ENCODE peak calls at places on chromosomes 6 and 20, in nine cellular contexts. G, I, H, F, Z, N, U, M and A are unnamed samples.

GRCh38 chr6:113901482-113901881 is 44.3 kb downstream of the MARCKS start:
- DNase-seq in G (no peak), I (no peak), H (no peak), F (no peak), Z (no peak), N (no peak), U (no peak), M (no peak), A (no peak)

GRCh38 chr6:119077643-119078448 is 618 bp downstream of the FAM184A start:
- DNase-seq in G (peak; percentile 18), I (peak; percentile 55), H (peak; percentile 9), F (no peak), Z (peak; percentile 55), N (peak; percentile 14), U (no peak), M (no peak), A (peak; percentile 21)

GRCh38 chr20:25376886-25377285 is 13.7 kb downstream of the ABHD12 start:
- DNase-seq in G (no peak), I (no peak), H (no peak), F (no peak), Z (no peak), N (no peak), U (no peak), M (no peak), A (no peak)

GRCh38 chr6:111870751-111871064 is 2.5 kb downstream of the FYN start:
- DNase-seq in G (no peak), I (no peak), H (no peak), F (no peak), Z (no peak), N (no peak), U (no peak), M (no peak), A (no peak)

GRCh38 chr20:10521068-10521834 is 86.1 kb downstream of the SLX4IP start:
- DNase-seq in G (no peak), I (no peak), H (peak; percentile 85), F (peak; percentile 88), Z (no peak), N (no peak), U (peak; percentile 62), M (peak; percentile 45), A (peak; percentile 58)

GRCh38 chr6:169424821-169425240 is 171.2 kb upstream of the THBS2 start:
- DNase-seq in G (peak; percentile 5), I (peak; percentile 24), H (peak; percentile 4), F (no peak), Z (no peak), N (no peak), U (no peak), M (no peak), A (no peak)

GRCh38 chr6:28757429-28758045 is 166.2 kb downstream of the TRIM27 start:
- DNase-seq in G (peak; percentile 85), I (no peak), H (no peak), F (no peak), Z (peak; percentile 67), N (no peak), U (peak; percentile 52), M (no peak), A (no peak)

GRCh38 chr6:137917518-137917917 is 50.5 kb downstream of the TNFAIP3 start:
- DNase-seq in G (no peak), I (no peak), H (no peak), F (no peak), Z (no peak), N (no peak), U (no peak), M (no peak), A (no peak)

GRCh38 chr6:52059821-52060220 is 27.6 kb downstream of the PKHD1 start:
- DNase-seq in G (no peak), I (no peak), H (no peak), F (no peak), Z (no peak), N (no peak), U (no peak), M (no peak), A (no peak)

GRCh38 chr6:43924222-43924702 is 154.3 kb downstream of the VEGFA start:
- DNase-seq in G (no peak), I (peak; percentile 53), H (peak; percentile 30), F (no peak), Z (no peak), N (peak; percentile 21), U (no peak), M (no peak), A (no peak)

GRCh38 chr6:112717856-112718255 is 370.7 kb downstream of the RFPL4B start:
- DNase-seq in G (no peak), I (no peak), H (no peak), F (no peak), Z (no peak), N (no peak), U (no peak), M (no peak), A (no peak)

GRCh38 chr20:53488779-53489272 is 104.8 kb downstream of the ZNF217 start:
- DNase-seq in G (no peak), I (no peak), H (no peak), F (no peak), Z (no peak), N (no peak), U (no peak), M (no peak), A (no peak)

GRCh38 chr20:62501801-62502495 is 26.2 kb upstream of the GATA5 start:
- DNase-seq in G (peak; percentile 35), I (no peak), H (peak; percentile 67), F (no peak), Z (no peak), N (no peak), U (peak; percentile 3), M (no peak), A (no peak)

GRCh38 chr6:24283043-24283985 is 74.5 kb downstream of the DCDC2 start:
- DNase-seq in G (peak; percentile 67), I (peak; percentile 88), H (peak; percentile 79), F (peak; percentile 57), Z (peak; percentile 92), N (peak; percentile 13), U (peak; percentile 47), M (peak; percentile 14), A (peak; percentile 87)

GRCh38 chr20:31515775-31516107 is 1.5 kb downstream of the HM13 start:
- DNase-seq in G (no peak), I (peak; percentile 40), H (no peak), F (no peak), Z (no peak), N (no peak), U (no peak), M (no peak), A (no peak)

GRCh38 chr6:27332692-27333641 is 20.9 kb upstream of the POM121L2 start:
- DNase-seq in G (peak; percentile 92), I (peak; percentile 23), H (peak; percentile 78), F (peak; percentile 3), Z (peak; percentile 75), N (no peak), U (peak; percentile 50), M (peak; percentile 36), A (peak; percentile 76)

GRCh38 chr20:1300083-1300840 is 28.7 kb downstream of the SDCBP2 start:
- DNase-seq in G (no peak), I (no peak), H (no peak), F (no peak), Z (no peak), N (no peak), U (no peak), M (no peak), A (no peak)

GRCh38 chr6:112877134-112878100 is 530.3 kb downstream of the RFPL4B start:
- DNase-seq in G (no peak), I (no peak), H (peak; percentile 94), F (peak; percentile 62), Z (no peak), N (no peak), U (peak; percentile 73), M (peak; percentile 59), A (no peak)

GRCh38 chr6:125728739-125729138 is 20.7 kb upstream of the HEY2 start:
- DNase-seq in G (no peak), I (peak; percentile 14), H (no peak), F (no peak), Z (peak; percentile 19), N (no peak), U (no peak), M (no peak), A (no peak)

GRCh38 chr6:51915098-51915497 is 172.3 kb downstream of the PKHD1 start:
- DNase-seq in G (no peak), I (no peak), H (no peak), F (no peak), Z (no peak), N (no peak), U (no peak), M (no peak), A (no peak)

GRCh38 chr6:36608788-36609563 is 14.8 kb downstream of the SRSF3 start:
- DNase-seq in G (no peak), I (no peak), H (peak; percentile 21), F (no peak), Z (no peak), N (no peak), U (no peak), M (no peak), A (no peak)

GRCh38 chr20:10125757-10126156 is 91.0 kb downstream of the ANKEF1 start:
- DNase-seq in G (no peak), I (no peak), H (peak; percentile 51), F (no peak), Z (no peak), N (no peak), U (no peak), M (no peak), A (no peak)

GRCh38 chr6:29887330-29887818 is 55.0 kb upstream of the HLA-A start:
- DNase-seq in G (no peak), I (peak; percentile 68), H (peak; percentile 40), F (no peak), Z (no peak), N (no peak), U (no peak), M (no peak), A (no peak)

GRCh38 chr6:46453221-46453620 is 38.0 kb downstream of the RCAN2 start:
- DNase-seq in G (no peak), I (no peak), H (peak; percentile 84), F (peak; percentile 62), Z (no peak), N (no peak), U (peak; percentile 79), M (peak; percentile 83), A (no peak)

GRCh38 chr20:56580226-56580625 is 47.2 kb downstream of the FAM209B start:
- DNase-seq in G (no peak), I (no peak), H (no peak), F (no peak), Z (no peak), N (no peak), U (no peak), M (no peak), A (no peak)

GRCh38 chr20:57092112-57092899 is 174.1 kb downstream of the BMP7 start:
- DNase-seq in G (no peak), I (peak; percentile 54), H (peak; percentile 56), F (no peak), Z (peak; percentile 54), N (peak; percentile 72), U (peak; percentile 6), M (no peak), A (peak; percentile 29)

GRCh38 chr6:166584046-166584679 is 2.3 kb downstream of the RAMACL start:
- DNase-seq in G (no peak), I (no peak), H (peak; percentile 25), F (no peak), Z (no peak), N (no peak), U (no peak), M (no peak), A (no peak)

GRCh38 chr20:164618-165017 is 7.4 kb downstream of the DEFB127 start:
- DNase-seq in G (no peak), I (no peak), H (no peak), F (no peak), Z (no peak), N (no peak), U (no peak), M (no peak), A (no peak)

GRCh38 chr20:43994486-43995100 is 79.9 kb downstream of the TOX2 start:
- DNase-seq in G (no peak), I (no peak), H (peak; percentile 39), F (no peak), Z (no peak), N (no peak), U (no peak), M (no peak), A (no peak)

GRCh38 chr6:3403244-3404154 is 53.4 kb downstream of the SLC22A23 start:
- DNase-seq in G (no peak), I (peak; percentile 92), H (no peak), F (no peak), Z (peak; percentile 4), N (no peak), U (no peak), M (no peak), A (no peak)

GRCh38 chr6:89611666-89612065 is 26.9 kb downstream of the LYRM2 start:
- DNase-seq in G (no peak), I (no peak), H (peak; percentile 36), F (no peak), Z (no peak), N (no peak), U (no peak), M (no peak), A (no peak)